ENCODE peak calls at places on chromosomes 16 and 17, in eight cellular contexts. E, K, U, H, G, W, Q and O are unnamed samples.

GRCh38 chr16:50371936-50372595 is 3.3 kb upstream of the BRD7 start:
- DNase-seq in E (no peak), K (no peak), U (no peak), H (no peak), G (no peak), W (no peak), Q (peak), O (no peak)

GRCh38 chr16:71526111-71526998 is at the start of gene CHST4:
- DNase-seq in E (peak), K (peak), U (no peak), H (peak), G (peak), W (peak), Q (peak), O (peak)

GRCh38 chr17:72945468-72945867 is 147.0 kb downstream of the SLC39A11 start:
- DNase-seq in E (no peak), K (no peak), U (no peak), H (no peak), G (no peak), W (no peak), Q (no peak), O (no peak)

GRCh38 chr16:24282129-24282528 is 26.0 kb downstream of the CACNG3 start:
- DNase-seq in E (no peak), K (no peak), U (no peak), H (no peak), G (no peak), W (no peak), Q (no peak), O (no peak)

GRCh38 chr17:732788-733720 is 658 bp downstream of the TLCD3A start:
- DNase-seq in E (peak), K (peak), U (peak), H (peak), G (no peak), W (no peak), Q (peak), O (no peak)

GRCh38 chr16:12002447-12003006 is 26.0 kb downstream of the SNX29 start:
- DNase-seq in E (peak), K (no peak), U (no peak), H (peak), G (no peak), W (no peak), Q (no peak), O (no peak)

GRCh38 chr17:59754547-59754946 is 47.1 kb downstream of the VMP1 start:
- DNase-seq in E (peak), K (no peak), U (no peak), H (peak), G (peak), W (peak), Q (peak), O (peak)

GRCh38 chr17:55672585-55673501 is 49.8 kb downstream of the TMEM100 start:
- DNase-seq in E (no peak), K (peak), U (no peak), H (no peak), G (no peak), W (no peak), Q (peak), O (no peak)

GRCh38 chr17:28958820-28959455 is 7.6 kb upstream of the PHF12 start:
- DNase-seq in E (peak), K (no peak), U (no peak), H (no peak), G (no peak), W (no peak), Q (no peak), O (no peak)

GRCh38 chr17:79324219-79324618 is 249.6 kb downstream of the ENGASE start:
- DNase-seq in E (peak), K (no peak), U (no peak), H (no peak), G (no peak), W (no peak), Q (no peak), O (no peak)

GRCh38 chr16:17544785-17545184 is 74.0 kb upstream of the XYLT1 start:
- DNase-seq in E (no peak), K (no peak), U (no peak), H (no peak), G (no peak), W (no peak), Q (no peak), O (no peak)

GRCh38 chr17:39634384-39634871 is 2.5 kb upstream of the STARD3 start:
- DNase-seq in E (peak), K (no peak), U (no peak), H (peak), G (peak), W (peak), Q (peak), O (no peak)

GRCh38 chr17:50882851-50883250 is 16.7 kb upstream of the TOB1 start:
- DNase-seq in E (peak), K (no peak), U (no peak), H (peak), G (no peak), W (peak), Q (peak), O (no peak)

GRCh38 chr17:43401293-43401692 is 2.5 kb downstream of the ARL4D start:
- DNase-seq in E (peak), K (no peak), U (no peak), H (peak), G (no peak), W (peak), Q (peak), O (peak)

GRCh38 chr16:8882725-8883377 is 700 bp downstream of the LITAFD start:
- DNase-seq in E (peak), K (no peak), U (no peak), H (no peak), G (no peak), W (no peak), Q (no peak), O (no peak)

GRCh38 chr17:28544402-28545140 is 7.9 kb downstream of the UNC119 start:
- DNase-seq in E (no peak), K (no peak), U (no peak), H (no peak), G (no peak), W (no peak), Q (no peak), O (no peak)

GRCh38 chr16:88941051-88941932 is 35.7 kb downstream of the CBFA2T3 start:
- DNase-seq in E (no peak), K (no peak), U (no peak), H (no peak), G (no peak), W (no peak), Q (no peak), O (no peak)

GRCh38 chr17:48722924-48723554 is at the start of gene PRAC2:
- DNase-seq in E (no peak), K (no peak), U (no peak), H (no peak), G (no peak), W (no peak), Q (peak), O (no peak)

GRCh38 chr17:61157246-61157887 is 242.3 kb upstream of the TBX2 start:
- DNase-seq in E (peak), K (no peak), U (no peak), H (peak), G (peak), W (peak), Q (peak), O (peak)

GRCh38 chr16:14020141-14020540 is 51.0 kb upstream of the MRTFB start:
- DNase-seq in E (no peak), K (no peak), U (no peak), H (no peak), G (no peak), W (no peak), Q (no peak), O (no peak)

GRCh38 chr16:27264151-27264550 is 4.4 kb downstream of the NSMCE1 start:
- DNase-seq in E (no peak), K (no peak), U (no peak), H (peak), G (no peak), W (no peak), Q (peak), O (no peak)

GRCh38 chr17:29597361-29598172 is 4.6 kb downstream of the ANKRD13B start:
- DNase-seq in E (no peak), K (peak), U (no peak), H (no peak), G (no peak), W (no peak), Q (no peak), O (no peak)

GRCh38 chr17:27565874-27566672 is 64.9 kb upstream of the LGALS9 start:
- DNase-seq in E (peak), K (no peak), U (no peak), H (peak), G (no peak), W (no peak), Q (no peak), O (no peak)

GRCh38 chr17:43791589-43791988 is 11.4 kb downstream of the CFAP97D1 start:
- DNase-seq in E (no peak), K (no peak), U (no peak), H (peak), G (no peak), W (no peak), Q (peak), O (no peak)

GRCh38 chr17:31313982-31314787 is at the start of gene EVI2B:
- DNase-seq in E (no peak), K (no peak), U (no peak), H (peak), G (no peak), W (no peak), Q (peak), O (peak)

GRCh38 chr16:79639576-79640311 is 39.2 kb upstream of the MAF start:
- DNase-seq in E (no peak), K (no peak), U (no peak), H (no peak), G (no peak), W (peak), Q (no peak), O (no peak)

GRCh38 chr16:11253009-11253994 is 2.7 kb downstream of the SOCS1 start:
- DNase-seq in E (peak), K (no peak), U (no peak), H (peak), G (no peak), W (no peak), Q (peak), O (no peak)

GRCh38 chr17:18229254-18229653 is 3.8 kb downstream of the LLGL1 start:
- DNase-seq in E (peak), K (no peak), U (no peak), H (no peak), G (no peak), W (no peak), Q (no peak), O (no peak)

GRCh38 chr16:80580109-80580832 is 39.5 kb downstream of the DYNLRB2 start:
- DNase-seq in E (peak), K (no peak), U (no peak), H (peak), G (peak), W (no peak), Q (peak), O (no peak)

GRCh38 chr17:3710951-3711383 is 12.7 kb upstream of the HASPIN start:
- DNase-seq in E (peak), K (no peak), U (no peak), H (peak), G (no peak), W (no peak), Q (peak), O (no peak)

GRCh38 chr16:4924593-4925378 is 12.2 kb downstream of the PPL start:
- DNase-seq in E (peak), K (no peak), U (peak), H (no peak), G (no peak), W (no peak), Q (no peak), O (no peak)

GRCh38 chr17:28726396-28726911 is 421 bp upstream of the TLCD1 start:
- DNase-seq in E (no peak), K (peak), U (peak), H (peak), G (no peak), W (peak), Q (peak), O (no peak)

GRCh38 chr17:80886641-80887573 is 104.7 kb upstream of the CHMP6 start:
- DNase-seq in E (peak), K (no peak), U (no peak), H (no peak), G (no peak), W (no peak), Q (no peak), O (no peak)

DNA sequence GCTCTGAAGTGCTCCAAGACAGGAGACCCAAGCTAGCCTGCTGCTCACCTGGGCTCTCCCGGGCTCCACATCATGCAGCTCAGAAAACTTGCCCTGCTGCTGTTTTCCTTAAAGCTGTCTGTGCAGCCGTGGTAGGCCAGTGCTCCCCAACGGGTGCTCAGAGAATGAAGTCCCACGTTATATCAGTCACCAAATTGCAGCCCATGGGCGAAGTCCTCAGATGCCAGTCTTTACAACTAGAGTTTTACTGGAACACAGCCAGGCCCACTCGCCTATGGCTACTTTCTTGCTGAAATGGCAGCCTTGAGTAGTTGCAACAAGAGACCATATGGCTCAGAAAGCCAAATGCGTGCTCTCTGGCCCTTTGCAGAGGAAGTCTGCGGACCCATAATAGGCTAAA is 6.3 kb downstream of the CREBBP start:
- DNase-seq in E (no peak), K (no peak), U (no peak), H (no peak), G (no peak), W (no peak), Q (no peak), O (no peak)
- H3K4me3 ChIP-seq in E (no peak), K (no peak), U (no peak), H (no peak), G (no peak), W (no peak), Q (no peak), O (no peak)

GRCh38 chr16:67013823-67014640 is 14.9 kb upstream of the CBFB start:
- DNase-seq in E (peak), K (peak), U (peak), H (peak), G (no peak), W (peak), Q (peak), O (no peak)
- TF ChIP-seq CTCF in E (no peak), K (peak), U (peak), H (peak), G (peak), W (no peak), Q (peak), O (no peak)

DNA sequence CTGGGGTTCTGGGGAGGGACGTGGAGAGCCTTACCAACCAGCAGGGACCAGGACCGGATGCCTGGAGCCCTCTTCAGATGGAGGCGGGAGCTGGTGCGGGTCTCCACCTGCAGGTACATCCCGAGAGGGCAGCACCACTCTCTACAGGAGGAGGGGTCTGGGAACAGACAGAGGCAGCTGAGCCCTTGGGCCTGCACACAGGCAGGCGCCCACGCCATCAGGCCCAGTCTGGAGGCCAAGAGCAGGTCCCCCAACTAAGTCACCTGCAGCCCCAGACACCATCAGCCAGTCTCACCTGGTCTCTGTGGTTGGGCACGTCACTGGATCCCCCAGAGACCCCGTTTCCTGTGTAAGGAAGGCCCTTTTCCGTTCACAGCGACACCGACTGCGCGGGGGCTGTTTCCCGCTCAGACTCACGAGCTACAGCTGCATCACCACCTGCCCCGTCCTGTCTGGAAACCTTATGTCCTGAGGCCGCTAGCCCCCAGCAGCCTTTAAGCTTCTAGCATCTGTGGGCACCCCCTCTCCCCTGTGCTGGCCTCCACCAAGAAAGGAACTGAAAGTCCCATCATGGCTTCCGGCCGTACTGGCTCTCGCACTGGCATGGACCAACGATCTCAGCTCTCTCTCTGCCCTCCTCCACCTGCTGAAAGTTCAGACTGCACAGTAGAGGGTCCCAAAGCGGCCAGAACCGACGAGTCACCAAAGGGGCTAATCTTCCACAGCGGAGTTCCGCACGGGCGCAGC is 1.2 kb downstream of the CYBC1 start:
- DNase-seq in E (peak), K (no peak), U (no peak), H (no peak), G (no peak), W (no peak), Q (no peak), O (no peak)
- H3K4me3 ChIP-seq in E (peak), K (peak), U (peak), H (peak), G (peak), W (peak), Q (peak), O (peak)

DNA sequence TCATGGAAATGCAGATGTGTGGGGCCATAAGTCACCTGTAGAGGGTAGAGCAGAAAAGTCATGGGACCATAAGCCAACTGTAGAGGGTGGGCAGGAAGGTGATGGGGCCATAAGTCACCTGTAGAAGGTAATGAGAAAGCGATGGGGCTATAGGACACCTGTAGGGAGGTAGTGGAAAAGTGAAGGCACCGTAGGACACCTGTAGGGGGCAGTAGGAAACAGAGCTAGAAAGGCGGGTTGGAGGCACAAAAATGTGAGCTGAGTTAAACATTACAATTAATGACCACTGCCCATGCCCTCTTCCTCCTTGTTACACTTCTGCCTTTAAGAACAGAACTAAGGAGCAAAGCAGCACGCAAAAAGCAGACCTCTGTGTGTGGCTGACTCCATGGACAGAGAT is 150.1 kb downstream of the SHISA6 start:
- DNase-seq in E (no peak), K (no peak), U (no peak), H (no peak), G (no peak), W (no peak), Q (no peak), O (no peak)
- TF ChIP-seq CTCF in E (no peak), K (no peak), U (no peak), H (no peak), G (no peak), W (no peak), Q (no peak), O (no peak)

DNA sequence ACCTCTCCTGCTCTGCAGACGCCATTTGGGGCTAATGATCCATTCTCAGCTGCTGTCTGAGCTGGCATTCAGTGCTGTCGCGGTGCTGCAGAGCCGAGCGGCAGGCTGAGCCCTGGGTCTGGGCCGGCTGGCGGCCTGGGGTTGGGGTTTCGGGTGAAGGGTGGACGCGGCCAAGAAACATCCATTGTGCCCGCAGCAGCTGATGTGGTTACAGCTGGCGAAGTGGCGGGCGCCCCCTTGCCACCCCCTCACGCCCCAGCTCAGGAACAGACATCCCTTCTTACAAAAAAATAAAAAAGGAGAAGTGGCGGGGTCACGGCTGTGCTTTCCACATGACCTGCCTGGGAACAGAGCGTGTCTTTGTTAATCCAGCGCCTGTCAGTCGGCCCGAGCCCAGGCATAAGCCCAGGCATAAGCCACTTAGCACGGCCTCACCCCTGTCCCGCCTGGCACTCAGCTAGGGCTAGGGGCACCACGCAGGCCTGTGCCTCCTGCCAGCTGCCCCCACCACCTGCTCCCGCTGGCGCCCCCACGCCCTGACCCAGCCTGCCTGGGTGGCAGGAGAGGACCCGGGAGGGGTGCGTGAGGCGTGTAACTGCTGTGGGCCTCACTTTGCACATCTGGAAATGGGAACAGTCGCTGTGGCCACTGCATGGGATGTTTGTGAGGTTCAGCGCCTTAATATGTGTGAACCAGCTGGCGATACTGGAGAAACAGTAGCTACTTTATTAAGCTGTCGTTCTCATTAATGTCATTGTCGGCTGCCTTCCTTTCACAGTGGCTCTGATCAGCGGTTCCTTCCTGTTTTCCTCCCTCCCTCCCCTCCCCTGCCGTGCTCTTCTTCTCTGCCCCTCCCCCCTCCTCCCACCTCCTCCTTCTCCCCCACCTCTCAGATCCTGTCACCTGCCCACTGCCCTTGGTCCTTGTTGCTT is 197.7 kb upstream of the CIBAR2 start:
- DNase-seq in E (no peak), K (no peak), U (no peak), H (no peak), G (no peak), W (no peak), Q (no peak), O (no peak)
- H3K4me3 ChIP-seq in E (no peak), K (no peak), U (no peak), H (no peak), G (no peak), W (no peak), Q (no peak), O (no peak)

DNA sequence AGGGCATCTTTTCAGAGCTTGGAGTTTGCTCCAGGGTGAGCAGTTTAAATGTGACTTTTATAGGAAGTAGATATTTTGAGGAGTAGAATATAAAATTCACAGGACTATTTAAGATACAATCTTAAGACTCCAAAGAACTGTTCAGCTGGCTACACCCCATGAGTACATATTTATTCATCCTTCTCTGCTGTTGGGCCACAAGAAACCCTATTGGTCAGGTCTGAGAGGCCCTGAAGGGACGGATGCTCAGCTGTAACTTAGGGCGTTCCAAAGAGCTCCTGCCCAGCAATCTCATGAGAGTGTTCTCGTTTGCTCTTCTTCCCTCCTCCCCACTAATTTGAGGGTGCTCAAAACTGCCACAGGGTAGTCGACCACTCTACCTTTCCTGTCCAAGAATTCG is 7.3 kb downstream of the ST6GALNAC2 start:
- DNase-seq in E (peak), K (no peak), U (no peak), H (peak), G (no peak), W (no peak), Q (peak), O (no peak)
- TF ChIP-seq CTCF in E (no peak), K (no peak), U (no peak), H (no peak), G (no peak), W (no peak), Q (no peak), O (no peak)